ENCODE peak calls at places on chromosomes 3 and 15, in five cellular contexts. H is colonic mucosa, B is lung, R is uterus, M is fibroblast of lung. U is an unnamed sample. For H3K4me1, the result is how much of the 10 kb centered on the place peaks cover.

GRCh38 chr3:11185564-11186317 is 31.4 kb downstream of the HRH1 start:
- DNase-seq in M (peak), H (peak), R (peak), B (peak), U (peak)

GRCh38 chr3:24318668-24319287 is 175.9 kb downstream of the THRB start:
- DNase-seq in R (no peak), H (no peak), M (peak), B (no peak), U (no peak)

GRCh38 chr15:59353994-59354951 is 18.4 kb downstream of the MYO1E start:
- DNase-seq in B (no peak), M (no peak), H (no peak), R (no peak), U (no peak)

GRCh38 chr3:59463253-59463652 is 413.4 kb upstream of the CFAP20DC start:
- DNase-seq in R (no peak), M (no peak), B (no peak), H (no peak), U (no peak)

GRCh38 chr3:133937756-133938601 is 42.3 kb upstream of the RAB6B start:
- DNase-seq in B (no peak), M (peak), H (peak), R (no peak), U (no peak)

GRCh38 chr15:90001062-90001682 is at the start of gene ZNF710:
- DNase-seq in H (no peak), R (peak), B (no peak), M (peak), U (no peak)

GRCh38 chr15:50857763-50858162 is 50.7 kb upstream of the AP4E1 start:
- DNase-seq in M (no peak), B (no peak), R (no peak), H (no peak), U (no peak)

GRCh38 chr15:80095511-80095910 is 36.0 kb downstream of the ZFAND6 start:
- DNase-seq in H (no peak), B (no peak), R (no peak), M (no peak), U (no peak)

GRCh38 chr3:10935846-10936631 is 56.5 kb upstream of the SLC6A1 start:
- DNase-seq in H (no peak), B (no peak), R (no peak), M (no peak), U (no peak)

GRCh38 chr3:187112934-187113793 is 26.1 kb downstream of the RPL39L start:
- DNase-seq in B (no peak), R (no peak), M (peak), H (no peak), U (no peak)

GRCh38 chr15:99062226-99062625 is 42.7 kb upstream of the SYNM start:
- DNase-seq in M (no peak), B (no peak), H (no peak), R (no peak), U (no peak)

GRCh38 chr3:113606539-113607218 is 74.3 kb downstream of the SIDT1 start:
- DNase-seq in R (no peak), M (no peak), B (no peak), H (no peak), U (no peak)

GRCh38 chr3:124269619-124270018 is 277.7 kb upstream of the ROPN1 start:
- DNase-seq in R (no peak), H (no peak), M (no peak), B (no peak), U (no peak)

GRCh38 chr3:194893121-194893979 is 207.7 kb downstream of the FAM43A start:
- DNase-seq in B (no peak), R (no peak), H (no peak), M (no peak), U (no peak)

GRCh38 chr3:42020681-42021307 is 58.9 kb upstream of the ULK4 start:
- DNase-seq in M (peak), R (peak), B (no peak), H (no peak), U (no peak)
- H3K4me1 ChIP-seq in M (under half), R (under half), B (under half), H (under half), U (half or more)

GRCh38 chr15:56538901-56539545 is 74.1 kb upstream of the MNS1 start:
- DNase-seq in H (no peak), R (no peak), M (no peak), B (no peak), U (no peak)
- H3K4me1 ChIP-seq in H (under half), R (under half), M (under half), B (under half), U (under half)

DNA sequence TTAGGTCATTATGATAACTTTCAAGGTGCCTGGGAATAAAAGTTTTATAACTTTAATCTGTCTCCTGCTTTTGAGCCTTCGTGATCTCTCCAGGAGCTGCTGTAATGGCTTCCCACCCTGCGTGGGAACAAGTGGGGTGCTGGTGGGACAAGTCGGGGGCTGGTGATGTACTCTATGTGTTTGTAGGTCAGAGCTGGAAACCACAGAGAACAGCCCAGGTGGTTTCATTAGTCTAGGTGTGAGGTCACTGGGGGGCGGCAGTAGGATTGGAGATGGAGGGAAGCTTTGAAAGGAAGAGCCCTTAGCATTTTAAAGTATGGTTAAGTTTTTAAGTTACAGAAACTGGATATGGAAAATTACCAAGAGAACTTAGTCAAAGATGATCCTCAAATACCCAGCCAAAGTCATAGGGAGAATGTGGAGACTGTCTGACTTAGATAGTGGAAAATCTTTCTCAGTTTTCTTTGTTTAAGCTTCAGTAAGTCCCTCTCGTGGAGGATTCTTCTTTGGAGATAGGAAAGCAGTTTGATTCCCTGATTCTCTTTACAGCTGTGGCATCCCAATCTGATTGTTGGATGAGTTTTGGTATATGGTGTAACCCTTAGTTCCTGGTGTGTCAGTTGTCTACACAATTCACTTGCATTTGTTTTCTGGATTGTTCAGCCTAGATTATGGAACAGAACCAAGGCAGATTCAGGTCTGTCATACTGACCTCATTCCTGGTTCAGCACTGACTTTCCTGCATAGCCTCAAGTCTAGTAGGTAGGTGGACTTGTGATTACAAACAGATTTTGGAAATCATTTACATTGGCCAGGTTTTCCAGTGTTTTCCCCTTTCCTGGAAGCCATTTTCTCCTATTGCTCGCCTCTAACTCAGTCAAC is 115.6 kb downstream of the FNDC3B start:
- DNase-seq in M (no peak), H (no peak), B (no peak), R (no peak), U (no peak)
- H3K4me1 ChIP-seq in M (under half), H (under half), B (under half), R (under half), U (half or more)

DNA sequence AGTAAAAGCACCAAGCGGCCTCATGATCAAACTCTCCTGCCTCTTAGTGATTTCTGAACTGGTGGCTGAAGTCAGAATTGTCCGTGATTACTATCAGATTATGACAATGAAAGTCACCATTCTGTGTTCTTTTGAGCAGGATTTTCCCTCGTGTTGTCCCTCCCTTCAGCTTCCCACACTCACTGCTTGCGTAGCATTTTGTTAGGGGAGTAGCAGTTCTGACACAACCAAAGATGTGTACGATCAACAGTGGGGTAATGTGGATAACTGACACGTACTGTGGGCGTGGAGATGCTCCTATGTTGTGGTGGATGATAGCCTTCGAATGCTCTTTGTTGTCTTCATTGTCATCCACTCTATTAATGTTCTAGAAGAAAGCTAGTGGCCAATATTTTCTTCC is 67.8 kb upstream of the ICE2 start:
- DNase-seq in M (no peak), H (no peak), R (no peak), B (no peak), U (no peak)
- H3K4me1 ChIP-seq in M (under half), H (under half), R (under half), B (under half), U (half or more)

GRCh38 chr3:172143060-172143451 is 103.7 kb downstream of the FNDC3B start:
- DNase-seq in M (no peak), B (no peak), R (no peak), H (no peak), U (no peak)

GRCh38 chr3:172143739-172144497 is 104.5 kb downstream of the FNDC3B start:
- DNase-seq in H (no peak), R (no peak), M (no peak), B (no peak), U (no peak)

GRCh38 chr3:172140499-172141391 is 101.4 kb downstream of the FNDC3B start:
- DNase-seq in H (peak), R (peak), M (peak), B (peak), U (peak)

GRCh38 chr3:172139528-172140276 is 100.3 kb downstream of the FNDC3B start:
- DNase-seq in H (no peak), M (no peak), B (no peak), R (no peak), U (no peak)

GRCh38 chr3:172142074-172143059 is 103.0 kb downstream of the FNDC3B start:
- DNase-seq in R (no peak), M (peak), H (no peak), B (no peak), U (no peak)
- H3K4me1 ChIP-seq in R (under half), M (under half), H (under half), B (under half), U (half or more)

DNA sequence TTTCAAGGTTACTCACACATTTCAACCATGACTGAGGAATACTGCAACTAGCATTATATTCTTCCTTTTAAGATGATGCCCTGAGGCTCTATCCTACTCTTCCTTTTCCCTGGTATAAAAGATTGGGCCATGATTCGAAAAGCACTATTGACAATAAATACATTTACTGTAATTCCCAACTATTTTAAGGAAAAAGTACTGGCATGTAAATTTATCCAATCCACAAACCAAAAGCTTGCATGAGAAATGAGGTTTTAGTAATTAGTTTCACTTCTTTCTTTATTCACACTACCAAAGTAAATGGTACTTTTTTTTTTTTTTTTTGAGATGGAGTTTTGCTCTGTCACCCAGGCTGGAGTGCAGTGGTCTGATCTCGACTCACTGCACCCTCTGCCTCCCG is 310.2 kb downstream of the LRRC3B start:
- DNase-seq in M (no peak), B (no peak), R (no peak), H (no peak), U (no peak)
- H3K4me1 ChIP-seq in M (under half), B (under half), R (under half), H (under half), U (under half)